ENCODE peak calls at places on chromosomes 11 and 22, in five cellular contexts. L is ecto neural progenitor cell, U is NCI-H2029 treated with DMSO at 0.1 percent for 48 hours, E is putamen, S is transverse colon. C is an unnamed sample.

GRCh38 chr11:30608534-30608933 is 22.4 kb upstream of the MPPED2 start:
- DNase-seq in E (no peak), L (peak), U (no peak), S (no peak), C (no peak)

GRCh38 chr11:67732045-67732787 is 57.8 kb upstream of the ALDH3B2 start:
- DNase-seq in L (peak), U (no peak), S (no peak), E (peak), C (no peak)

GRCh38 chr11:121595717-121596156 is 143.0 kb upstream of the SORL1-AS1 start:
- DNase-seq in L (no peak), S (no peak), U (no peak), E (no peak), C (peak)

GRCh38 chr11:78418584-78419211 is 1.1 kb upstream of the GAB2 start:
- DNase-seq in U (no peak), L (no peak), E (no peak), S (no peak), C (no peak)

GRCh38 chr22:26801449-26801848 is 144.1 kb downstream of the MIAT start:
- DNase-seq in S (no peak), L (no peak), U (no peak), E (no peak), C (no peak)

GRCh38 chr11:15073361-15074205 is at the start of gene CALCB:
- DNase-seq in U (peak), S (no peak), E (no peak), L (peak), C (no peak)

GRCh38 chr11:102142333-102142732 is 32.1 kb downstream of the YAP1 start:
- DNase-seq in E (no peak), U (no peak), L (no peak), S (no peak), C (no peak)

GRCh38 chr11:102495161-102496042 is 35.1 kb downstream of the MMP7 start:
- DNase-seq in S (peak), E (peak), L (peak), U (peak), C (peak)

GRCh38 chr22:32685527-32685926 is 116.0 kb upstream of the TIMP3 start:
- DNase-seq in U (no peak), E (no peak), L (no peak), S (no peak), C (no peak)

GRCh38 chr11:68328374-68329091 is 16.1 kb downstream of the LRP5 start:
- DNase-seq in L (peak), U (no peak), S (peak), E (peak), C (no peak)

GRCh38 chr11:129248618-129249017 is 56.5 kb upstream of the ARHGAP32 start:
- DNase-seq in E (no peak), U (no peak), L (no peak), S (no peak), C (no peak)

GRCh38 chr11:68090706-68091105 is 30.5 kb downstream of the CHKA start:
- DNase-seq in E (peak), L (no peak), U (no peak), S (peak), C (no peak)

GRCh38 chr11:69078930-69079607 is 30.3 kb downstream of the TPCN2 start:
- DNase-seq in E (no peak), U (no peak), S (no peak), L (no peak), C (no peak)

GRCh38 chr11:44334356-44335004 is 24.5 kb upstream of the ALX4 start:
- DNase-seq in L (no peak), S (no peak), U (no peak), E (no peak), C (no peak)

GRCh38 chr22:32396746-32397145 is 15.3 kb downstream of the RTCB start:
- DNase-seq in S (no peak), U (no peak), E (no peak), L (no peak), C (no peak)

GRCh38 chr11:13221722-13222121 is 55.9 kb upstream of the BMAL1 start:
- DNase-seq in U (no peak), L (no peak), E (no peak), S (no peak), C (no peak)

GRCh38 chr22:23525510-23525909 is 54.6 kb downstream of the IGLL1 start:
- DNase-seq in L (no peak), U (no peak), E (no peak), S (no peak), C (no peak)

GRCh38 chr11:123903932-123904331 is 2.0 kb downstream of the OR8D4 start:
- DNase-seq in S (no peak), U (no peak), L (no peak), E (no peak), C (no peak)

GRCh38 chr11:47331454-47332302 is 20.8 kb downstream of the MYBPC3 start:
- DNase-seq in U (no peak), S (peak), E (no peak), L (no peak), C (peak)

GRCh38 chr22:36998620-36999351 is 20.5 kb downstream of the TST start:
- DNase-seq in L (no peak), S (peak), E (no peak), U (no peak), C (no peak)

GRCh38 chr11:15117751-15118150 is 3.0 kb downstream of the INSC start:
- DNase-seq in L (peak), U (no peak), S (no peak), E (peak), C (no peak)

GRCh38 chr22:22038178-22038880 is 55.7 kb upstream of the TOP3B start:
- DNase-seq in S (no peak), L (no peak), U (no peak), E (no peak), C (no peak)

GRCh38 chr22:26502688-26503561 is 9.3 kb downstream of the TFIP11 start:
- DNase-seq in S (peak), L (peak), E (no peak), U (peak), C (peak)

GRCh38 chr22:28424427-28425080 is 255.1 kb downstream of the TTC28 start:
- DNase-seq in U (peak), E (no peak), L (no peak), S (no peak), C (no peak)

GRCh38 chr11:68905421-68906360 is 2.0 kb downstream of the IGHMBP2 start:
- DNase-seq in S (no peak), U (no peak), L (no peak), E (no peak), C (no peak)

GRCh38 chr11:1921576-1922141 is 2.2 kb downstream of the TNNT3 start:
- DNase-seq in U (no peak), L (no peak), S (no peak), E (no peak), C (no peak)

GRCh38 chr11:12274056-12274455 is 103.3 kb upstream of the PARVA start:
- DNase-seq in E (no peak), L (no peak), U (peak), S (no peak), C (no peak)

GRCh38 chr11:16126361-16126760 is 230.0 kb downstream of the SOX6 start:
- DNase-seq in L (no peak), E (no peak), U (peak), S (no peak), C (no peak)